ENCODE peak calls at places on chromosomes 13 and 19, in nine cellular contexts. K, W, I, D, H, L, Y, S and B are unnamed samples. For H3K9me3 and H3K36me3, the result is how much of the 10 kb centered on the place peaks cover.

GRCh38 chr19:4606921-4607678 is 32.2 kb upstream of the TNFAIP8L1 start:
- DNase-seq in I (peak), H (no peak), S (no peak), D (peak), K (no peak), W (no peak), Y (peak), L (no peak), B (no peak)

GRCh38 chr19:58474291-58474996 is 1.7 kb upstream of the ZNF446 start:
- DNase-seq in D (peak), W (no peak), L (no peak), K (peak), Y (no peak), H (no peak), S (no peak), I (no peak), B (no peak)

GRCh38 chr13:110422913-110423688 is 116.0 kb downstream of the COL4A2 start:
- DNase-seq in H (no peak), I (no peak), Y (no peak), D (peak), L (no peak), K (no peak), S (no peak), W (no peak), B (no peak)

GRCh38 chr19:53086949-53087348 is 16.3 kb downstream of the ZNF160 start:
- DNase-seq in I (peak), W (no peak), K (peak), S (no peak), D (no peak), Y (peak), H (no peak), L (no peak), B (no peak)

GRCh38 chr13:113863511-113864302 is at the start of gene GAS6:
- DNase-seq in W (peak), Y (peak), D (peak), L (peak), K (no peak), S (peak), I (peak), H (peak), B (peak)

GRCh38 chr13:101893021-101893420 is 440.5 kb downstream of the ITGBL1 start:
- DNase-seq in H (no peak), K (no peak), I (no peak), W (no peak), L (no peak), Y (no peak), D (no peak), S (no peak), B (no peak)

GRCh38 chr19:3544742-3545668 is 6.0 kb downstream of the TEKTIP1 start:
- DNase-seq in W (peak), D (peak), H (peak), K (peak), Y (peak), L (peak), S (peak), I (peak), B (peak)

GRCh38 chr19:13275016-13275722 is 125.0 kb downstream of the IER2 start:
- DNase-seq in H (peak), L (no peak), Y (no peak), K (no peak), W (no peak), S (no peak), D (no peak), I (no peak), B (no peak)

GRCh38 chr19:1874554-1875185 is 10.6 kb downstream of the ABHD17A start:
- DNase-seq in W (no peak), D (peak), K (no peak), S (no peak), I (no peak), Y (no peak), L (no peak), H (no peak), B (no peak)

GRCh38 chr19:17495639-17496265 is 15.7 kb upstream of the PGLS start:
- DNase-seq in W (no peak), D (no peak), L (no peak), S (no peak), I (no peak), Y (no peak), H (no peak), K (no peak), B (no peak)

GRCh38 chr19:38057954-38058690 is 151.1 kb downstream of the SIPA1L3 start:
- DNase-seq in K (no peak), S (peak), Y (no peak), H (no peak), D (no peak), I (no peak), W (peak), L (peak), B (peak)

GRCh38 chr13:85419611-85420010 is 379.6 kb downstream of the SLITRK6 start:
- DNase-seq in K (no peak), I (no peak), D (no peak), L (no peak), S (no peak), Y (no peak), H (no peak), W (no peak), B (no peak)

GRCh38 chr13:71712988-71713653 is 153.9 kb downstream of the DACH1 start:
- DNase-seq in S (no peak), I (no peak), W (no peak), D (no peak), Y (no peak), L (no peak), K (no peak), H (no peak), B (no peak)

GRCh38 chr13:49635599-49636433 is 7.5 kb downstream of the ARL11 start:
- DNase-seq in D (no peak), L (peak), W (no peak), K (peak), Y (peak), S (no peak), H (no peak), I (no peak), B (no peak)

GRCh38 chr19:48292798-48293197 is 22.9 kb downstream of the ZNF114 start:
- DNase-seq in I (no peak), D (peak), W (no peak), L (no peak), S (no peak), Y (no peak), H (no peak), K (peak), B (no peak)

GRCh38 chr13:100110269-100110668 is 21.4 kb downstream of the PCCA start:
- DNase-seq in K (no peak), H (no peak), D (no peak), W (no peak), Y (no peak), S (no peak), I (no peak), L (no peak), B (no peak)

GRCh38 chr19:33557720-33558119 is 36.1 kb upstream of the PEPD start:
- DNase-seq in I (no peak), Y (no peak), L (no peak), D (no peak), S (no peak), K (no peak), H (no peak), W (no peak), B (peak)

GRCh38 chr19:33339750-33340029 is 33.8 kb upstream of the CEBPG start:
- DNase-seq in H (no peak), I (no peak), S (no peak), K (no peak), Y (no peak), W (no peak), D (no peak), L (no peak), B (no peak)

GRCh38 chr13:112586334-112586733 is 1.6 kb downstream of the TUBGCP3 start:
- DNase-seq in D (no peak), Y (no peak), S (no peak), H (no peak), K (no peak), L (no peak), I (no peak), W (no peak), B (no peak)

GRCh38 chr13:50340566-50341287 is 325.5 kb downstream of the KCNRG start:
- DNase-seq in K (no peak), L (no peak), W (no peak), H (no peak), S (no peak), D (no peak), Y (no peak), I (no peak), B (no peak)

GRCh38 chr19:37933965-37934364 is 27.0 kb downstream of the SIPA1L3 start:
- DNase-seq in S (no peak), K (peak), L (peak), H (no peak), W (no peak), I (peak), D (peak), Y (no peak), B (no peak)

GRCh38 chr19:55210120-55210493 is 806 bp upstream of the PTPRH start:
- DNase-seq in Y (peak), I (no peak), D (peak), K (peak), W (no peak), S (no peak), H (peak), L (peak), B (no peak)

GRCh38 chr13:95267662-95268369 is 33.4 kb downstream of the ABCC4 start:
- DNase-seq in L (peak), Y (no peak), K (peak), H (no peak), W (peak), S (peak), I (no peak), D (peak), B (no peak)

GRCh38 chr13:109773786-109774185 is 12.6 kb downstream of the IRS2 start:
- DNase-seq in I (no peak), S (no peak), L (no peak), K (no peak), D (no peak), Y (no peak), W (no peak), H (no peak), B (no peak)

GRCh38 chr13:76886292-76887061 is at the start of gene KCTD12:
- DNase-seq in K (peak), S (peak), W (peak), D (peak), I (peak), L (peak), H (peak), Y (peak), B (peak)

DNA sequence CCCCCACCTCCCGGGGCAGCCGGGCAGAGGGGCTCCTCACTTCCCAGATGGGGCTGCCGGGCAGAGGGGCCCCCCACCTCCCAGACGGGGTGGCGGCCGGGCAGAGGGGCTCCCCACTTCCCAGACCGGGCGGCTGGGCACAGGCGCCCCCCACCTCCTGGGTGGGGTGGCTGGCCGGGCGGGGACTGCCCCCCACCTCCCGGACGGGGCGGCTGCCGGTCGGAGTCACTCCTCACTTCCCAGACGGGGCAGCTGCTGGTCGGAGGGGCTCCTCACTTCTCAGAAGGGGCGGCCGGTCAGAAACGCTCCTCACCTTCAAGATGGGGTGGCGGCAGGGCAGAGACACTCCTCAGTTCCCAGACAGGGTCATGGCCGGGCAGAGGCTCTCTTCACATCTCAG is 43.9 kb downstream of the ZNF730 start:
- DNase-seq in I (no peak), Y (no peak), D (no peak), S (no peak), W (no peak), L (no peak), K (no peak), H (no peak), B (no peak)
- H3K9me3 ChIP-seq in I (under half), Y (under half), D (under half), S (under half), W (under half), L (half or more), K (under half), H (under half), B (under half)

DNA sequence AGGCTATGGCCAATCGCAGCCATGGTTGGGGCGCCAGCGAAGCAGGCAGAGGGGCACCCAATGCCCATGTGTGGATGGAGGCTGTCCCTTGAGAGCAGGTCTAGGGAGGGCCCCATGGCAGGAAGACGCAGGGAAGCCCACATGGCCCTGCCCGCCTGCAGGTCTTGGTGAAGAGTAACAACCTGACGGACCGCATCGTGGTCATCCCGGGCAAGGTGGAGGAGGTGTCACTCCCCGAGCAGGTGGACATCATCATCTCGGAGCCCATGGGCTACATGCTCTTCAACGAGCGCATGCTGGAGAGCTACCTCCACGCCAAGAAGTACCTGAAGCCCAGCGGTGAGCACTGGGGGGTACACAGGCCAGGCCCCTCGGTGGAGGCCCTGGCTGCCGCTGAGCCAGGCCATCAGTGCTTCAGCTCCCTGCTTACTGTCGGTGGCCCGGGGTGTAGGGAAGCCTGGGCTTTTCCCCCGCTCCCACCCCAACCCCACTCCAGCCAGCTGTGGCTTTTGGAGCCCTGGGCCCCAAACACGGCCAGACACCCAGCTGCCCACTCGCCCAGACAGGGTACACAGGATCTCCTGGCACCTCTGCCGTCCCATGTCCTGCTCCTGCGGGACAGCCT is 14.6 kb downstream of the YIPF2 start:
- DNase-seq in D (no peak), H (no peak), W (no peak), L (no peak), Y (no peak), S (no peak), K (no peak), I (no peak), B (no peak)
- H3K36me3 ChIP-seq in D (under half), H (under half), W (under half), L (half or more), Y (under half), S (under half), K (under half), I (half or more), B (half or more)

DNA sequence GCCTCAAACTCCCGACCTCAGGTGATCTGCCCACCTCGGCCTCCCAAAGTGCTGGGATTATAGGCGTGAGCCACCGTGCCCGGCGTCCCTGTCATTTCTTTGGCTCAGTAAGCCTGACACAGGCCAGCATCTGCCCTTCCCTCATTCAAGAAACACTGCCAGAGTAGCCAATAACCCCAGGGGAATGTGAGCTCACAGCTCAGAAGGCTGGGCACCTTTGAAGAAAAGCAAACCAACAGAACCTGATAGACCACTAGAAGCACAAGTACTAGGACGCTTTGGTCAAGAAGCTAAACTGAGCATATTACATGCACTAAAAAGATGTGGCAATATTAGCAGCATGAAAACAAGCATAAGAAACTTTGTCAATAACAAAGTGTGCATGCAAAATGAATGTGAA is 14.2 kb downstream of the SIGLEC5 start:
- DNase-seq in H (no peak), I (no peak), W (no peak), S (no peak), L (no peak), K (no peak), D (no peak), Y (no peak), B (no peak)
- H3K27ac ChIP-seq in H (no peak), I (no peak), W (no peak), S (no peak), L (no peak), K (no peak), D (no peak), Y (no peak), B (no peak)

GRCh38 chr19:29999490-29999889 is 57.5 kb downstream of the URI1 start:
- DNase-seq in I (no peak), H (no peak), W (no peak), Y (no peak), L (no peak), S (no peak), D (no peak), K (no peak), B (no peak)
- H3K9me3 ChIP-seq in I (under half), H (under half), W (under half), Y (under half), L (under half), S (under half), D (under half), K (under half), B (under half)

DNA sequence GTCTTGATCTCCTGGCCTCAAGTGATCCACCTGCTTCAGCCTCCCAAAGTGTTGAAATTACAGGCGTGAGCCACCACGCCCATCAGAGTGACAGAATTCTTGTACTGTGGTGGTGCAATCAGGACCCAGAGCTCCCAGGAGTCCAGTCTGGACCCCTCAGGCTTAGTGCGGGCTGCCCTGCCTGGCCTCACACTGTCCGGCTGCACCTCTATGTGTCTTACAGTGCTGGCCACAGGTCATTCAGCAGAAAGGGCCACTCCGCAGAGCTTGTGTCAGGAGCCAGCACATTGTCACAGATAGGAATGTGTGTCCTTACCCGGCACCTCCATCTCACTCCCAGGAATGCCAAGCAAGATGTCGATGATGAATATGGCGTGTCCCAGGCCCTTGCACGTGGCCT is 49.2 kb downstream of the SMARCA4 start:
- DNase-seq in I (no peak), K (no peak), D (no peak), L (no peak), Y (no peak), S (no peak), H (no peak), W (no peak), B (no peak)
- H3K36me3 ChIP-seq in I (half or more), K (half or more), D (under half), L (half or more), Y (under half), S (under half), H (under half), W (under half), B (half or more)

DNA sequence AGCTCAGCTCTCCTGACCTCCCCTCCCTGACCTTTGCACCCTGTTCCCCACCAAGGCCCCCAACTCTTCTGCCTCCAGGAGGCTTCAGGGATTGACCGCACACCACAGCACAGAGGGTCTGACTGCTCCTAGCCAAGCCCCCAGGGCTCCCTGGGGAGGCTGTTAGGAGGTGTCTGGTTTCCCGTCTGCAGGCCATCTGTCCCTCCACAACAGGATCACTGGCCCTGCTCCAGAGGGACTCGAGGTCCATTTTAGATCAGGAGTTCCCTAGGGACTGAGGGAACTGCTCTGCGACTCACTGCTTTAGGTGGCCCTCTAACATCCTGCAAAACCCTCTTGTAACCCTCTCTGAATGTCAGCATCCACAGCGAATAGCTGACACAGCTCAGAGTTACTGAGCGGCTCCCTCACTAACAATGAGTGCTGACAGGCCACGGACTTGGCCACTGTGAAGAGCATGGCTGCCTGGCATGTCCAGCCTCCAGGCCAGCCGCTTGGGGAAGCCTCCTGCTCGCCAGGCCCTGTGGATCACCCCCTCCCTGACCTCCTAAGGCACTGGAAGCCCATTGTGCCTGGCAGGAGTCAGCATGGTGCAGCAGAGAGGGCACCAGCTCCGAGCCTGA is 17.7 kb downstream of the GRIK5 start:
- DNase-seq in D (no peak), Y (no peak), K (no peak), W (no peak), L (no peak), S (no peak), H (no peak), I (no peak), B (no peak)
- H3K27ac ChIP-seq in D (no peak), Y (no peak), K (no peak), W (no peak), L (no peak), S (no peak), H (no peak), I (peak), B (no peak)